ENCODE peak calls at places on chromosomes 13 and 19, in five cellular contexts. D is GM23338, S is OCI-LY7, T is HCT116, Y is PC-3. K is an unnamed sample.

GRCh38 chr19:7550987-7551761 is 15.7 kb downstream of the PNPLA6 start:
- DNase-seq in T (peak; percentile 85), Y (peak; percentile 40), S (peak; percentile 49), D (peak; percentile 100), K (peak; percentile 89)

GRCh38 chr19:3699071-3699740 is 1.1 kb downstream of the PIP5K1C start:
- DNase-seq in T (no peak), D (no peak), Y (peak; percentile 24), S (peak; percentile 39), K (peak; percentile 38)

GRCh38 chr13:80988752-80989151 is 647.8 kb upstream of the SPRY2 start:
- DNase-seq in Y (no peak), S (no peak), T (no peak), D (no peak), K (no peak)

GRCh38 chr19:37999309-38000213 is 92.6 kb downstream of the SIPA1L3 start:
- DNase-seq in S (no peak), Y (peak; percentile 96), D (no peak), T (peak; percentile 88), K (no peak)

GRCh38 chr19:45103200-45103624 is 10.2 kb downstream of the PPP1R37 start:
- DNase-seq in T (no peak), D (no peak), Y (no peak), S (no peak), K (no peak)

GRCh38 chr19:799076-799881 is 2.0 kb downstream of the PTBP1 start:
- DNase-seq in S (peak; percentile 33), D (peak; percentile 56), Y (peak; percentile 26), T (no peak), K (no peak)

GRCh38 chr13:60453490-60453889 is 56.5 kb downstream of the TDRD3 start:
- DNase-seq in S (no peak), Y (peak; percentile 13), D (peak; percentile 50), T (no peak), K (no peak)

GRCh38 chr13:95256086-95256485 is 45.2 kb downstream of the ABCC4 start:
- DNase-seq in S (no peak), Y (peak; percentile 94), D (no peak), T (peak; percentile 93), K (no peak)

GRCh38 chr19:58545286-58546068 is 1.6 kb downstream of the TRIM28 start:
- DNase-seq in Y (no peak), S (peak; percentile 36), T (no peak), D (no peak), K (no peak)

GRCh38 chr13:111666377-111666776 is 345.9 kb downstream of the TEX29 start:
- DNase-seq in Y (no peak), D (no peak), S (no peak), T (no peak), K (no peak)

GRCh38 chr13:95535243-95535642 is 17.3 kb upstream of the CLDN10 start:
- DNase-seq in D (no peak), T (peak; percentile 77), S (no peak), Y (peak; percentile 94), K (no peak)

GRCh38 chr19:56538254-56538760 is 441 bp upstream of the ZFP28 start:
- DNase-seq in T (no peak), Y (peak; percentile 31), D (peak; percentile 95), S (no peak), K (no peak)

GRCh38 chr13:110643768-110644421 is 28.6 kb downstream of the NAXD start:
- DNase-seq in S (no peak), T (no peak), Y (no peak), D (no peak), K (no peak)
- TF ChIP-seq EZH2phosphoT487 in S (no peak), T (no peak), Y (no peak), D (no peak), K (no peak)

DNA sequence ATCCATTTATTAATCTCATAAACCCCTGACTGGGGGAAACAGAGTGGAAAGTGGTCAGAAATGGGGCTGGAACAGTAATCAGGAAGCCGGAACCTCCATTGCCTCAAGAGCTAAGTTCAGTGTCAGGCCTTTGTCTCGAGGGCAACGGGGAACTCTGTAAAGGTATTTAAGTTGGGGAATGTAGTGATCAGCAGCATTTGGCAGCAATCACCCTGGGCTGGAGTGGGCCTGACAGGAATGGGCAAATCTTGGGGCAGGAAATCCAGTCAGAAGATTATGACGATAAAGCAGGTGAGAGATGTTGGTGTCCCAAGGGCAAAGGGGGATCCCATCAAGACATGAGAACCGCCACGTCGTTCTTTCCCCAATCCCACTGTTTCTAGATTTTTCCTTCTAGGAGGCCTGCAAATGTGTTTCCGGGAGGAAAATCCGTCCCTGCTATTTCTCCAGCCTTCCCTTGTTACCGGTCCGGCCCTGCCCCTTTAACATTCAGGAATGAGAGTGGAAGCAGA is 232.4 kb upstream of the SERP2 start:
- DNase-seq in S (peak; percentile 20), D (peak; percentile 47), Y (no peak), T (no peak), K (no peak)
- H3K4me3 ChIP-seq in S (peak overlapping the region; percentile 78), D (peak overlapping the region; percentile 88), Y (peak overlapping the region; percentile 48), T (peak overlapping the region; percentile 66), K (peak overlapping the region; percentile 70)

DNA sequence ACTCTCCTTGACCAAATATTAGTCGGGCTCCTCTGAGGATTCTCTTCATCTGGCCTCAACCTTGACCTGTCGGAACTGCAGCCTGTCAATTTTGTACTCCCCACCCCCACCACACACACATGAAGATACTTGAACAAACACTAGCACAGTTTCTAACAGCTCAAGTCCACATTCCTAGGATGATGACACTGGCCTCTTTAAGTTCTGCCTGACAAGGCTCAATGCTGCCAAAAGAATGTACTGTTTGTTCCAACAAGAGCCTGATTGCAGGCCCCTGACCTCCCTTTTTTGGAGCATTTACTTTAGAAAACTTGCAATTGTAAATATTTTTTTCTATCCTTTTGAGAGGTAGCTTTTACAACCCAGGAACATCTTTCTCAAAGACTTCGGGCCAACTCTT is 169.2 kb upstream of the IRS2 start:
- DNase-seq in Y (no peak), S (no peak), D (no peak), T (no peak), K (no peak)
- TF ChIP-seq EZH2phosphoT487 in Y (no peak), S (no peak), D (no peak), T (no peak), K (no peak)

GRCh38 chr19:18566953-18567352 is 4.7 kb upstream of the UBA52 start:
- DNase-seq in Y (no peak), T (no peak), D (no peak), S (no peak), K (no peak)
- H3K4me3 ChIP-seq in Y (no peak overlapping the region), T (no peak overlapping the region), D (no peak overlapping the region), S (no peak overlapping the region), K (no peak overlapping the region)

GRCh38 chr13:23504188-23504587 is 66.0 kb upstream of the TNFRSF19 start:
- DNase-seq in Y (peak; percentile 85), D (no peak), T (no peak), S (no peak), K (no peak)
- TF ChIP-seq EZH2phosphoT487 in Y (no peak), D (no peak), T (no peak), S (no peak), K (no peak)

GRCh38 chr13:99997702-99998219 is 16.2 kb downstream of the ZIC2 start:
- DNase-seq in D (no peak), S (no peak), Y (no peak), T (no peak), K (no peak)

GRCh38 chr13:99996177-99996705 is 14.7 kb downstream of the ZIC2 start:
- DNase-seq in S (no peak), T (no peak), D (peak; percentile 24), Y (no peak), K (no peak)

GRCh38 chr13:99995104-99995502 is 13.5 kb downstream of the ZIC2 start:
- DNase-seq in Y (no peak), T (no peak), D (no peak), S (no peak), K (no peak)

GRCh38 chr13:99995503-99996176 is 14.1 kb downstream of the ZIC2 start:
- DNase-seq in S (no peak), D (peak; percentile 74), Y (no peak), T (no peak), K (no peak)

GRCh38 chr13:99998261-99998660 is 16.7 kb downstream of the ZIC2 start:
- DNase-seq in Y (no peak), T (no peak), S (no peak), D (no peak), K (no peak)
- H3K4me3 ChIP-seq in Y (no peak overlapping the region), T (no peak overlapping the region), S (no peak overlapping the region), D (peak overlapping the region; percentile 60), K (no peak overlapping the region)

DNA sequence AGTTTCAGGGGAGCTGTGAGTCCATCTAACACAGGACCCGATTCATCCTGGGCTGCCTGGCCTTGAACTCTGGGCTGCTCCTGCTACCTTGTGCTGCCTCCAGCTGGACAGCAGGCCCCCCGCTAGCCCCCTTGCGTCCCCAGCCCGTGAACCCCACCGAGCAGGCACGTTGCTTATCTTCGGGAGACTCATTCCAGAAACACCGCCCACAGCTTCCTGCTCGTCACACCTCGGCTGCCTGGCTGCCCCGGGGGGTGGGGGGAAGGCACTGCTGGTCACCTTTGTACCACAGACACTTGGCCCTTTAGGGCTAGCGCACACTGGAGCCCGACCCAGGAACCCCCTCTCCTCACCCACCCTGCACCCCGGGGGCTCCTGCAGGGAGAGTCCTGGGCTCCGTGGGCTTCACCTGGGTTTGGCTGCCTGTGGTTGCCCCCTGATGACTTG is 48.1 kb downstream of the CRTC1 start:
- DNase-seq in Y (no peak), D (no peak), T (no peak), S (no peak), K (no peak)
- TF ChIP-seq EZH2phosphoT487 in Y (no peak), D (no peak), T (no peak), S (no peak), K (no peak)